ENCODE peak calls at places on chromosomes 3 and 15, in five cellular contexts. X is mammary epithelial cell, W is body of pancreas, C is pancreas, P is stomach. R is an unnamed sample. For H3K9me3, the result is how much of the 10 kb centered on the place peaks cover.

GRCh38 chr3:111803123-111803593 is 55.9 kb upstream of the PHLDB2 start:
- DNase-seq in X (peak), W (peak), C (no peak), P (peak), R (no peak)

GRCh38 chr15:67413770-67414429 is 107.0 kb upstream of the C15orf61 start:
- DNase-seq in X (no peak), W (no peak), C (no peak), P (no peak), R (no peak)

GRCh38 chr15:78842519-78842918 is 30.2 kb upstream of the MORF4L1 start:
- DNase-seq in X (no peak), W (no peak), C (no peak), P (no peak), R (no peak)

GRCh38 chr3:37801966-37802365 is 59.7 kb upstream of the CTDSPL start:
- DNase-seq in X (no peak), W (no peak), C (no peak), P (no peak), R (no peak)

GRCh38 chr15:51672100-51672731 is 9.1 kb upstream of the SCG3 start:
- DNase-seq in X (no peak), W (no peak), C (no peak), P (no peak), R (no peak)

GRCh38 chr15:69160976-69161877 is 792 bp downstream of the GLCE start:
- DNase-seq in X (peak), W (peak), C (peak), P (peak), R (peak)

GRCh38 chr3:174439621-174440349 is 419.3 kb upstream of the NAALADL2 start:
- DNase-seq in X (peak), W (no peak), C (no peak), P (peak), R (peak)

GRCh38 chr3:46905191-46905560 is 27.7 kb downstream of the PTH1R start:
- DNase-seq in X (no peak), W (no peak), C (no peak), P (no peak), R (no peak)

GRCh38 chr15:47731230-47731629 is 13.9 kb downstream of the SEMA6D start:
- DNase-seq in X (no peak), W (no peak), C (no peak), P (no peak), R (no peak)

GRCh38 chr3:19539488-19540395 is 391.4 kb downstream of the KCNH8 start:
- DNase-seq in X (no peak), W (no peak), C (no peak), P (no peak), R (no peak)

GRCh38 chr3:101780661-101781060 is 1.6 kb downstream of the NXPE3 start:
- DNase-seq in X (peak), W (no peak), C (no peak), P (no peak), R (no peak)

GRCh38 chr3:111621535-111621934 is 26.4 kb upstream of the ZBED2 start:
- DNase-seq in X (no peak), W (no peak), C (no peak), P (no peak), R (no peak)

GRCh38 chr15:25242166-25242879 is 196.5 kb downstream of the UBE3A start:
- DNase-seq in X (no peak), W (peak), C (peak), P (no peak), R (no peak)
- H3K9me3 ChIP-seq in X (half or more), W (under half), C (under half), P (under half), R (under half)

GRCh38 chr3:58107597-58107996 is 99.4 kb downstream of the FLNB start:
- DNase-seq in X (no peak), W (no peak), C (no peak), P (no peak), R (no peak)

GRCh38 chr3:58105196-58105595 is 97.0 kb downstream of the FLNB start:
- DNase-seq in X (no peak), W (no peak), C (no peak), P (no peak), R (no peak)

GRCh38 chr3:58104155-58104554 is 95.9 kb downstream of the FLNB start:
- DNase-seq in X (no peak), W (no peak), C (no peak), P (no peak), R (no peak)

GRCh38 chr3:58104712-58105111 is 96.5 kb downstream of the FLNB start:
- DNase-seq in X (no peak), W (no peak), C (no peak), P (peak), R (no peak)

GRCh38 chr3:58106640-58107039 is 98.4 kb downstream of the FLNB start:
- DNase-seq in X (no peak), W (no peak), C (no peak), P (no peak), R (no peak)
- H3K27ac ChIP-seq in X (no peak), W (no peak), C (no peak), P (no peak), R (no peak)

DNA sequence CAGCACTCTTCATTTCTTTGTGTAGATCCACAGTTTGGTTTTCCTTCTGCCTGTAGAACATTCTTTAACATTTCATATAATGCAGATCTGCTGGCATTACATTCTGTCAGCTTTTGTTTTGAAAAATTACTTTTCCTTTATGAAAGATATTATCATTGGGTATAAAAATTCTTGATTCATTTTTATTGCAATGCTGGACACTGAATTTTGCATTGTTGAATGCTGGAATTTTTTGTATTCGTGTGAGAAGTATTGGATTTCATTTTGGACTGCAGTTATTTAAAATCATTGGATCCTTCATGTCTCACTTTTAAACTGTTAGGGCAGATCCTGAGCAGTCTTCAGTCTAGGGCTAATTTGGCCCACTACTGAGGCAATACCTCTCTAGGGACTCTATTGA is 67.1 kb downstream of the SNRK start:
- DNase-seq in X (no peak), W (no peak), C (no peak), P (no peak), R (no peak)
- H3K9me3 ChIP-seq in X (under half), W (under half), C (under half), P (under half), R (under half)

GRCh38 chr3:123346726-123347125 is 102.2 kb downstream of the ADCY5 start:
- DNase-seq in X (no peak), W (no peak), C (no peak), P (no peak), R (peak)

GRCh38 chr3:123347205-123347604 is 101.7 kb downstream of the ADCY5 start:
- DNase-seq in X (no peak), W (no peak), C (no peak), P (no peak), R (peak)

GRCh38 chr3:123349201-123349535 is 99.7 kb downstream of the ADCY5 start:
- DNase-seq in X (no peak), W (no peak), C (no peak), P (no peak), R (no peak)

GRCh38 chr3:123348471-123349200 is 100.3 kb downstream of the ADCY5 start:
- DNase-seq in X (no peak), W (no peak), C (no peak), P (no peak), R (no peak)

DNA sequence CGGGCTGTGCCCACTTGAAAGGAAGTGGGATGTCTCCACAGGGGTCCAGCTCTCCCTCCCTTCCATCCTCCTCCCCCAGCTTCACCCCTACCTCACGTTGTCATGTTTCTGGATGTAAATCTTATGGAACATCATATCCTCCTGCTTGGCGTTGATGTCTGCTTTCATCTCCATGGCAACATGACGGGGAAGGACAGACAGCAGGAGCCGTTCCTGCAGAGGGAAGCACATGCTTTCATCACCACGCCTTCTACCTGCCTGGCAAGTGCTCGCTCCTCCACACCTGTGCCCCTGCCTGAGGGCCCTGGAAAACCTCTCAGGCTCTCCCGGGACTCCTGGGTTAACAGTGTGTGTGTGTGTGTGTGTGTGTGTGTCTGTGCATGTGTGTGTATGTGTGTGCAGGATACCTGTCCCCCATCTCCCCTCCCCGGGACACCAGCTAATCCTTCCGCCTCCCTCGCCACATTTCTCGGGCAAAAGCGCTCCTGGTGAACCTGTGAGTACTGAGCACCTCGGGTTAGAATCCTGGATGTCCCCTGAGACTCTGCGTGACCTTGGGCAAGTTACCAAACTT is 101.1 kb downstream of the ADCY5 start:
- DNase-seq in X (no peak), W (no peak), C (no peak), P (no peak), R (no peak)
- H3K27ac ChIP-seq in X (no peak), W (no peak), C (no peak), P (no peak), R (no peak)

GRCh38 chr3:7106635-7107034 is 245.7 kb downstream of the GRM7 start:
- DNase-seq in X (no peak), W (no peak), C (no peak), P (no peak), R (no peak)

GRCh38 chr3:7112523-7113056 is 251.7 kb downstream of the GRM7 start:
- DNase-seq in X (no peak), W (no peak), C (no peak), P (no peak), R (no peak)
- H3K9me3 ChIP-seq in X (under half), W (under half), C (under half), P (under half), R (under half)

DNA sequence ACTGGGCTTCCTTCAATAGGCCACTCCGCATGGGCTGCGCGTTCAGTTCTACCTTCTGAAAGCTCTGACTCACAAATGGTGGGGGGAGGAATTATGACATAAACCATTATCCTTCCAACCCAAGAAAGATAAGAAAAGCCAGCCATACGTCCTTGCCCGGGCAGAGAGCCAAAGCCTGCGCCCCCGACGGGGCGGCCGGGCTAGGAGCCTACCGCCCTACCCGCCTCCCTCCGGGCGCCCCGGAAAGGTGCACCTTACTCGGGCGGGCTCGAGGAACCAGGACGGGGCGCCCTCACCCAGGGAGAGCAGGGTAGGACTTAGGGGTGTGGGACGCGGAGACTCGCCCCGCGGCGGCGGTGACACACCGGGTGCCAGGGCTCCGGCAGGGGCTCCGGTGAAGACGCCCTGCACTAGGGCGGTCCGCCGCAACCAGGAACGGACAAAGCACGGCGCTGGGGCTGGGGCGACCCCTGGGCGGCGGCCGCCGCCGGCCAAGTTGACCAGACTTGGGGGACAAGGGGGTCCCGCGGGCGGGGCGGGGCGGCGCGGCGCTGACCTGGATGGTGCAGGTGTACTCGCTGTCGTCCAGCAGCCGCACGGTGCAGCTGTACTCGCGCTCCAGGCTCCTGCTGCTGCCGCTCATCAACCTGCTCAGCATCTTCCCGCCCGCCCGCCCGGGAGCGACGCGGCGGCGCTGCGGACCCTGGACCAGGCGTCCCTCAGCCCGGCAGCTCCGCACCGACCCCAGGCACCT is 497 bp downstream of the FRMD5 start:
- DNase-seq in X (peak), W (peak), C (peak), P (peak), R (peak)
- H3K27ac ChIP-seq in X (peak), W (no peak), C (no peak), P (peak), R (peak)